ENCODE peak calls at places on chromosomes 1 and 21, in nine cellular contexts. T is gastrocnemius medialis, F is A549, S is mesothelial cell of epicardium, E is GM20000, C is neural progenitor cell, N is glutamatergic neuron, D is HCT116, R is hepatocyte. Y is an unnamed sample.

GRCh38 chr1:28449904-28450303 is 55.9 kb upstream of the RCC1 start:
- DNase-seq in E (peak; percentile 58), S (no peak), R (no peak), N (no peak), T (no peak), D (no peak), F (no peak), C (no peak), Y (no peak)

GRCh38 chr21:44582980-44583799 is 2.8 kb upstream of the KRTAP10-5 start:
- DNase-seq in T (no peak), S (peak; percentile 38), N (no peak), E (no peak), F (no peak), D (no peak), R (peak; percentile 41), C (peak; percentile 65), Y (no peak)

GRCh38 chr1:164614316-164614715 is 55.3 kb downstream of the PBX1 start:
- DNase-seq in S (no peak), F (no peak), D (no peak), T (no peak), C (no peak), N (no peak), E (no peak), R (no peak), Y (no peak)

GRCh38 chr1:26483980-26484379 is 11.7 kb downstream of the HMGN2 start:
- DNase-seq in T (no peak), N (no peak), F (no peak), C (no peak), S (no peak), R (no peak), D (no peak), E (no peak), Y (no peak)

GRCh38 chr1:195594322-195594721 is 1013.9 kb downstream of the KCNT2 start:
- DNase-seq in E (no peak), S (no peak), T (no peak), C (no peak), R (no peak), D (no peak), N (no peak), F (no peak), Y (no peak)

GRCh38 chr1:228315945-228316588 is 90.6 kb downstream of the TRIM11 start:
- DNase-seq in D (no peak), S (peak; percentile 36), T (no peak), E (no peak), R (no peak), F (no peak), C (peak; percentile 15), N (no peak), Y (no peak)

GRCh38 chr1:197327776-197328364 is 59.8 kb downstream of the CRB1 start:
- DNase-seq in S (no peak), T (no peak), R (peak; percentile 17), D (no peak), N (no peak), C (peak; percentile 15), F (no peak), E (no peak), Y (no peak)

GRCh38 chr1:27614625-27615344 is 10.8 kb upstream of the AHDC1 start:
- DNase-seq in C (peak; percentile 71), E (no peak), R (no peak), N (peak; percentile 48), S (no peak), D (no peak), F (no peak), T (no peak), Y (no peak)

GRCh38 chr1:44497422-44498170 is 92.5 kb downstream of the RNF220 start:
- DNase-seq in T (no peak), E (no peak), S (no peak), R (no peak), N (no peak), C (no peak), D (no peak), F (no peak), Y (no peak)

GRCh38 chr1:44503625-44504024 is 98.6 kb downstream of the RNF220 start:
- DNase-seq in N (no peak), C (no peak), R (no peak), F (no peak), E (no peak), T (no peak), S (no peak), D (no peak), Y (no peak)

GRCh38 chr1:44501022-44501910 is 96.2 kb downstream of the RNF220 start:
- DNase-seq in E (no peak), S (no peak), N (peak; percentile 46), R (no peak), F (no peak), C (peak; percentile 73), D (no peak), T (no peak), Y (no peak)

GRCh38 chr1:44499306-44499705 is 94.3 kb downstream of the RNF220 start:
- DNase-seq in F (no peak), R (no peak), N (no peak), S (no peak), C (no peak), T (no peak), E (no peak), D (no peak), Y (no peak)

DNA sequence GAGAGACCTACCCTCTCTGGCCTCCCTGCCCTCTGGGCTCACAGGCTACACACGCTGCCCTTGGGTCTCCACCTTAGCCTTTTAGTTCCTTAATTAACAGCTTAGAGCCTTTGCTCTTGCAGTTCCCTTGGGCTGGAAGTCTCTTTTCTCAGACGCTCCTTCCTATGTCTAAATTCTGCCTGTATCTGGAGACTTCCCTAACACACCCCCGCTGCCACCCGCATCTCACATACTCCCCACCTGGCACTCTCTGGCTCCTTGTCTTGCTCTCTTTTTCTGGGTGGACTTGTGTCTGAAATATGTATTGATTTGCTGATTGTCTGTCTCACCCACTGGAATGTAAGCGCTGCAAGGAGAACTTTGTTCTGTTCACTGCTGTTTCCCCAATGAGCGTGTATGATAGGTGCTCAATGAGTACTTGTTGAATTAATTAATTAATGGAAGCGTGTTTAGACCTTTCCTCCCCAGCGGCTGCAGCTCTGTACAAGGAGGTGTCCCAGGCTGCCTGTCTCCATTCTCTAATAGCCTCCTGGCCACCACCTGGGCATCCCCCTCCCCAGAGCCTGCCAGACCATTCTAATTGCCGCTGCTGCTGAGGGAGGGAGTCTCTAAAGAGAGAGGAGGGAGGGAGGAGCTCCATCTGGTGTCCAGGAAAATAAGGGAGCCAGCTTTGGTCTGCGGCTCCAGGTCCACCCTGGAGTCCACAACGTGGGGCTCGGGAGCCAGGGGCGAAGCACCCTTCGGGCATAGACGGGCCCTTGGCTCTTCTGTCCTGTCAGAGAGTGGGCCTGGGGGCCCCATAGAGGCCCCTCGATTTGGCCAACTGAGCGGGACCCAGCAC is 95.3 kb downstream of the RNF220 start:
- DNase-seq in F (no peak), E (no peak), R (peak; percentile 42), C (peak; percentile 79), D (no peak), S (peak; percentile 40), T (no peak), N (peak; percentile 78), Y (peak; percentile 51)
- TF ChIP-seq CTCF in F (peak; percentile 5), E (no peak), R (peak; percentile 36), C (peak; percentile 50), D (no peak), S (no peak), T (no peak), N (no peak), Y (peak; percentile 31)

DNA sequence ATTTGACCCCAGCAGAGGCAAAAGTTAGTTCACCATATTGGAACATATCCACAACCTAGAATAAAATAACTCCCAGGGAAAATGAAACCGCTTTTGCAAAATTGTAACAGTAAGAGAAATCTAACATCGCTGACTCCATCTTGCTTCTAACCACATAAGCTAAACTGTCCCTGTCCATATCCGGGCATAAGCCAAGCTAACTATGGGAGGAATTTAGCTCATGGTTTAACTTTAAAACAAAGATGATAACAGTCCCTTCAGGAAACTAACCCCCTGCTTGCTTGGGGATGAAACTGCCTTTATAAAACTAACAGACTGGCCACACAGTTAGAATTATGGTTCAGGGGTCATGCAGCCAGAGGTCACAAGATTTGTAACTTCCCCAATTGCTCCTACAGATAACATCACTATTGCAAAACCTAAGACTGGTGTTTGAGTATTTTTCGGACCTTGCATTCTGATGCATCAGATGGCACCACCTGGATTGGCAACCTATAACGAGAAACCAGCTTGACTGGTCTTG is 46.3 kb downstream of the TESK2 start:
- DNase-seq in C (no peak), N (no peak), E (no peak), F (no peak), T (no peak), R (no peak), D (no peak), S (no peak), Y (no peak)
- TF ChIP-seq CTCF in C (no peak), N (no peak), E (no peak), F (no peak), T (no peak), R (no peak), D (no peak), S (no peak), Y (no peak)

GRCh38 chr21:42631142-42631541 is 22.3 kb upstream of the PDE9A start:
- DNase-seq in T (no peak), E (no peak), R (no peak), F (no peak), D (no peak), C (no peak), N (no peak), S (no peak), Y (no peak)

GRCh38 chr21:42632771-42633690 is 20.4 kb upstream of the PDE9A start:
- DNase-seq in C (no peak), E (no peak), F (no peak), S (no peak), D (no peak), T (no peak), N (no peak), R (no peak), Y (no peak)

GRCh38 chr21:42630626-42631025 is 22.8 kb upstream of the PDE9A start:
- DNase-seq in S (no peak), D (no peak), C (no peak), R (no peak), N (no peak), F (no peak), T (no peak), E (no peak), Y (no peak)

GRCh38 chr21:42633858-42634257 is 19.6 kb upstream of the PDE9A start:
- DNase-seq in E (no peak), T (no peak), D (no peak), S (no peak), N (no peak), R (no peak), C (no peak), F (no peak), Y (no peak)

DNA sequence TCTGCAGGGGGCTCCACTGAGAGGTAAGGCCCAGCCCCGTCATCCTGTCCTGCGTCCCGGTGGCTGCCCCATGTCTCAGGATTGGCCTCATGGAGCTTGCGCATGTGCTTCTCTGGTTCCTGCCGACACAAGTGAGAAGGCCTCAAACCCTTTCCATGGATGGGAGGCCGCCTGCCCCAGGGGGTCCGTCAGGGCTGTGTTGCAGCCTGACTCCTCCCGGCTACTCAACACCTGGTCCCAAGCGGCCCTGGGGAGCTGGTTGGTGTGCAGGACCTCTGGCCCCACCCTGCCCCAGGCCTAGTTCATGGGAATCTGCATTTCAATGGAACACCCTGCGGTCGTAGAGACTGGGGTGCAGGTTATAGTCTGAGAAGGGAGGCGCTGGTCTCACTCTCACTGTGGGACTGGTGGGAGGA is 21.1 kb upstream of the PDE9A start:
- DNase-seq in D (no peak), C (no peak), N (no peak), F (no peak), E (no peak), T (no peak), S (no peak), R (no peak), Y (no peak)
- TF ChIP-seq CTCF in D (no peak), C (no peak), N (no peak), F (no peak), E (no peak), T (no peak), S (no peak), R (no peak), Y (no peak)

GRCh38 chr1:112058815-112059450 is 69.5 kb upstream of the KCND3 start:
- DNase-seq in R (no peak), D (no peak), S (no peak), F (no peak), T (no peak), N (no peak), C (peak; percentile 20), E (no peak), Y (no peak)
- TF ChIP-seq CTCF in R (no peak), D (peak; percentile 26), S (no peak), F (no peak), T (no peak), N (no peak), C (peak; percentile 37), E (no peak), Y (no peak)